ENCODE peak calls at places on chromosomes 1 and 21, in five cellular contexts. C is ovary, P is uterus, X is lung, R is fibroblast of mammary gland. T is an unnamed sample.

GRCh38 chr21:34884346-34884929 is 164.7 kb downstream of the RUNX1 start:
- DNase-seq in C (no peak), P (no peak), X (no peak), R (peak), T (no peak)

GRCh38 chr21:35048183-35048601 is 910 bp downstream of the RUNX1 start:
- DNase-seq in C (no peak), P (no peak), X (peak), R (no peak), T (peak)

GRCh38 chr1:22406722-22407495 is 44.7 kb upstream of the ZBTB40 start:
- DNase-seq in C (no peak), P (no peak), X (no peak), R (no peak), T (no peak)

GRCh38 chr21:45739218-45740087 is 95.9 kb downstream of the PCBP3 start:
- DNase-seq in C (no peak), P (no peak), X (no peak), R (no peak), T (no peak)

GRCh38 chr21:28253971-28254370 is 738.7 kb downstream of the LTN1 start:
- DNase-seq in C (no peak), P (no peak), X (no peak), R (no peak), T (no peak)

GRCh38 chr21:35428489-35428888 is 379.4 kb upstream of the RUNX1 start:
- DNase-seq in C (no peak), P (no peak), X (peak), R (peak), T (no peak)

GRCh38 chr21:33018707-33019455 is 6.9 kb upstream of the OLIG2 start:
- DNase-seq in C (no peak), P (no peak), X (no peak), R (no peak), T (no peak)

GRCh38 chr1:229209386-229209785 is 61.5 kb upstream of the RAB4A start:
- DNase-seq in C (no peak), P (no peak), X (no peak), R (peak), T (no peak)

GRCh38 chr1:182249201-182249676 is 142.4 kb downstream of the GLUL start:
- DNase-seq in C (no peak), P (no peak), X (peak), R (no peak), T (peak)

GRCh38 chr1:103416681-103417318 is 108.7 kb upstream of the RNPC3 start:
- DNase-seq in C (no peak), P (no peak), X (no peak), R (peak), T (peak)

GRCh38 chr1:241453732-241454131 is 65.8 kb downstream of the FH start:
- DNase-seq in C (no peak), P (no peak), X (no peak), R (no peak), T (no peak)

GRCh38 chr1:64295566-64295965 is 92.1 kb downstream of the UBE2U start:
- DNase-seq in C (no peak), P (no peak), X (no peak), R (no peak), T (no peak)

GRCh38 chr1:204445860-204446412 is 34.3 kb upstream of the PPP1R15B start:
- DNase-seq in C (no peak), P (no peak), X (no peak), R (no peak), T (no peak)

GRCh38 chr1:84344286-84344685 is 42.8 kb downstream of the SAMD13 start:
- DNase-seq in C (no peak), P (no peak), X (no peak), R (peak), T (peak)

GRCh38 chr1:83508485-83509151 is 490.3 kb downstream of the TTLL7 start:
- DNase-seq in C (no peak), P (peak), X (no peak), R (peak), T (no peak)

GRCh38 chr1:199302554-199302953 is 663.7 kb downstream of the PTPRC start:
- DNase-seq in C (no peak), P (no peak), X (no peak), R (peak), T (peak)

GRCh38 chr1:114008352-114009041 is 29.2 kb downstream of the OLFML3 start:
- DNase-seq in C (no peak), P (no peak), X (no peak), R (no peak), T (peak)

GRCh38 chr1:115782571-115783281 is 14.2 kb upstream of the CASQ2 start:
- DNase-seq in C (no peak), P (no peak), X (no peak), R (peak), T (peak)

GRCh38 chr1:10795305-10796021 is 983 bp downstream of the CASZ1 start:
- DNase-seq in C (no peak), P (no peak), X (no peak), R (no peak), T (peak)

GRCh38 chr1:232963366-232963765 is 13.0 kb downstream of the NTPCR start:
- DNase-seq in C (no peak), P (no peak), X (no peak), R (peak), T (no peak)

GRCh38 chr1:98421098-98421460 is 240.4 kb upstream of the SNX7 start:
- DNase-seq in C (no peak), P (no peak), X (no peak), R (no peak), T (no peak)

GRCh38 chr1:236141447-236142357 is 637 bp upstream of the GPR137B start:
- DNase-seq in C (peak), P (no peak), X (no peak), R (peak), T (peak)

GRCh38 chr1:231241751-231242150 is 739 bp downstream of the GNPAT start:
- DNase-seq in C (no peak), P (peak), X (no peak), R (peak), T (peak)

GRCh38 chr1:147757015-147757990 is 3.1 kb downstream of the GJA5 start:
- DNase-seq in C (no peak), P (no peak), X (peak), R (no peak), T (peak)

GRCh38 chr1:151457911-151458882 is 1.1 kb downstream of the POGZ start:
- DNase-seq in C (peak), P (peak), X (peak), R (peak), T (peak)

GRCh38 chr1:176829261-176829976 is 335.1 kb downstream of the ASTN1 start:
- DNase-seq in C (no peak), P (no peak), X (no peak), R (no peak), T (peak)

GRCh38 chr1:241834733-241835377 is 13.1 kb upstream of the EXO1 start:
- DNase-seq in C (no peak), P (no peak), X (no peak), R (peak), T (peak)

GRCh38 chr21:39452207-39452964 is 616 bp downstream of the SH3BGR start:
- DNase-seq in C (no peak), P (no peak), X (no peak), R (peak), T (peak)

GRCh38 chr21:39454949-39455668 is 3.3 kb downstream of the SH3BGR start:
- DNase-seq in C (no peak), P (no peak), X (no peak), R (no peak), T (no peak)

GRCh38 chr21:39452965-39453332 is 1.2 kb downstream of the SH3BGR start:
- DNase-seq in C (no peak), P (no peak), X (no peak), R (no peak), T (no peak)

GRCh38 chr21:39453571-39454179 is 1.9 kb downstream of the SH3BGR start:
- DNase-seq in C (no peak), P (no peak), X (no peak), R (no peak), T (no peak)

GRCh38 chr21:39456665-39457064 is 4.9 kb downstream of the SH3BGR start:
- DNase-seq in C (no peak), P (no peak), X (no peak), R (no peak), T (peak)
- H3K4me3 ChIP-seq in C (no peak), P (no peak), X (no peak), R (no peak), T (no peak)

GRCh38 chr1:1132042-1132927 is 16.4 kb upstream of the C1orf159 start:
- DNase-seq in C (no peak), P (no peak), X (no peak), R (no peak), T (no peak)
- TF ChIP-seq CTCF in C (no peak), P (no peak), X (no peak), R (no peak), T (no peak)

GRCh38 chr1:36925251-36925650 is 109.1 kb downstream of the GRIK3 start:
- DNase-seq in C (no peak), P (no peak), X (no peak), R (no peak), T (no peak)

GRCh38 chr1:36922071-36922470 is 112.2 kb downstream of the GRIK3 start:
- DNase-seq in C (no peak), P (no peak), X (no peak), R (no peak), T (no peak)

GRCh38 chr1:36922593-36923251 is 111.6 kb downstream of the GRIK3 start:
- DNase-seq in C (no peak), P (no peak), X (no peak), R (no peak), T (no peak)

GRCh38 chr1:36924282-36924791 is 110.0 kb downstream of the GRIK3 start:
- DNase-seq in C (no peak), P (no peak), X (peak), R (peak), T (peak)

DNA sequence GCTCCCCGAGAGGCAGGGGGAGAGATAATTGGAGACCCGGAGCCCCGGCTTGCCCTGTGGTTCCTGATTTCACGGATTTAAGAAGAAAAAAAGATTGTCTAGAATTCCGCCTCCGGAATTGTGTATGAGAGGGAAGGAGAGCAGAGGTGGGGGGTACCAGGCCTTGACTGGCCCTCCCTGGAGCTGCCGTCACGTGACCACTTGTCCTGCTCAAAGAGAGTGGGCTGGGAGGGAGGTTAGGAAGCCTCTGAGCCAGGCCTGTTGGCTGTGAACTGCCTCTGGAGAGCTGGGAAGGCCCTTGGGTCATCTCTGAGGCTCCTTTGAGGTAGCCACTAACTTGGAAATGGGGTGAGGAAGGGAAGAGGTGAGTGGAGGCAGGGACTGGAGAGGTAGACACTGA is 106.5 kb downstream of the GRIK3 start:
- DNase-seq in C (no peak), P (no peak), X (no peak), R (no peak), T (no peak)
- H3K4me3 ChIP-seq in C (no peak), P (no peak), X (no peak), R (no peak), T (no peak)

DNA sequence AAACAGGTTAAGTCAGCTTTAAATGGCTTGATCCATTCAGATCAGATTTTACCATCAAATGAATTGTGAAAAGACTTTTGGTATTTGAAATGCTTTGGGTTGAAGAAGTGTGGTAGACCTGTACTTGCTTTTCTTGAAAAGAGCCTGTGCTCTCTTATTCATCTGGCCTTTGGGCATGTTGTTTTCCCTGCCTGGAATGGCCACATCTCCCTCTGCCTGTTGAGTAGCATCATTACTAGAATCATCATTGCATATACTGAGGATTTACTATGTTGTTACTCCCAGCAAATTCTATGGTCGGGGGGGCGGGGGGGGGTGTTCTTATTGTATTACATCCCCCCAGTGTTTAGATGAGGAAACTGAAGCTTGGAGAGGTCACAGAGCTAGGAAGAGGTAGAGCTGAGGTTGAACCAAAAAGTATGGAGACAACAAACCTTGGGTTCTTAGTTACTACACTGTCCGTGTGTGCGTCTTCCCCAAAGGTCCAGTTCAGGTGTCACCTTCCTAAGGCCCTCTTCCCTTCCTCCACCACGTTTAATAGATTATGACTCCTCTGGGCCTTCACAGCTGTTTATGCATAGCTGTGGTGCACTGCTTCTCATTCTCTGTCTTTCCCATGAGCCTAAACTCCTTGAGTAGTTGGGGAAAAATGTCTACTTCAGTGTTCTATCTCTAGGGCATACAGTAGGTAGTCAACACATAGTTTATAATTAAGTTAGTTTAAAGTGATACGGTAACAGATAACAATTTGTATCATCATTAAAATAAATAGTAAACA is 246.4 kb upstream of the HOOK1 start:
- DNase-seq in C (no peak), P (no peak), X (no peak), R (no peak), T (peak)
- TF ChIP-seq CTCF in C (no peak), P (peak), X (no peak), R (no peak), T (peak)